ENCODE peak calls at places on chromosome 4, in ten cellular contexts. H is GM06990; X is naive thymus-derived CD4-positive, alpha-beta T cell; T is AG08396; O is neuronal stem cell; C is colonic mucosa; Q is nucleus accumbens; A is left colon; M is NCI-H2171; P is left ventricle myocardium superior. Y is an unnamed sample.

GRCh38 chr4:175705407-175705806 is 106.7 kb downstream of the GPM6A start:
- DNase-seq in T (no peak), O (peak; percentile 50), M (no peak), C (no peak), H (no peak), P (peak; percentile 35), Q (peak; percentile 67), X (no peak), A (peak; percentile 7), Y (no peak)

GRCh38 chr4:77385124-77385969 is 220.3 kb upstream of the CXCL13 start:
- DNase-seq in X (peak; percentile 31), Q (no peak), M (peak; percentile 2), A (peak; percentile 66), O (peak; percentile 63), T (peak; percentile 62), C (peak; percentile 64), H (peak; percentile 13), P (peak; percentile 39), Y (peak; percentile 59)

GRCh38 chr4:3682236-3683076 is 83.7 kb upstream of the ADRA2C start:
- DNase-seq in Q (no peak), X (no peak), H (no peak), M (no peak), T (no peak), A (no peak), P (no peak), O (no peak), C (no peak), Y (no peak)

GRCh38 chr4:68463796-68464195 is 16.5 kb downstream of the TMPRSS11E start:
- DNase-seq in X (no peak), T (no peak), O (no peak), C (no peak), A (no peak), P (no peak), H (no peak), Q (no peak), M (no peak), Y (peak; percentile 4)

GRCh38 chr4:186634591-186635128 is 79.3 kb upstream of the MTNR1A start:
- DNase-seq in T (no peak), X (no peak), H (no peak), C (no peak), P (no peak), A (no peak), Q (no peak), M (no peak), O (no peak), Y (no peak)

GRCh38 chr4:4995866-4996265 is 23.4 kb downstream of the CYTL1 start:
- DNase-seq in P (no peak), A (no peak), M (no peak), T (no peak), H (no peak), Q (no peak), C (no peak), X (no peak), O (no peak), Y (no peak)

GRCh38 chr4:180717451-180717850 is 1525.8 kb upstream of the TENM3 start:
- DNase-seq in H (no peak), O (no peak), C (no peak), P (no peak), M (no peak), T (no peak), X (no peak), A (no peak), Q (no peak), Y (no peak)

GRCh38 chr4:182795446-182796238 is 121.5 kb downstream of the DCTD start:
- DNase-seq in A (no peak), P (no peak), M (no peak), X (no peak), T (no peak), O (no peak), H (no peak), Q (no peak), C (no peak), Y (no peak)

GRCh38 chr4:88958080-88958479 is 98.9 kb downstream of the FAM13A start:
- DNase-seq in C (no peak), X (no peak), A (no peak), T (no peak), M (no peak), O (no peak), P (no peak), H (no peak), Q (no peak), Y (no peak)

GRCh38 chr4:168674869-168675268 is 178.0 kb downstream of the PALLD start:
- DNase-seq in H (no peak), O (no peak), Q (no peak), M (no peak), X (no peak), P (no peak), C (no peak), A (no peak), T (no peak), Y (no peak)

GRCh38 chr4:78650106-78651021 is 98.8 kb downstream of the ANXA3 start:
- DNase-seq in C (no peak), M (no peak), H (no peak), T (peak; percentile 31), Q (no peak), P (no peak), A (no peak), X (no peak), O (no peak), Y (peak; percentile 81)

GRCh38 chr4:187908079-187908501 is 87.5 kb upstream of the ZFP42 start:
- DNase-seq in Q (no peak), T (peak; percentile 14), O (no peak), M (no peak), P (no peak), A (no peak), C (no peak), X (no peak), H (no peak), Y (peak; percentile 56)

GRCh38 chr4:54067163-54067562 is 2.8 kb upstream of the CHIC2 start:
- DNase-seq in C (peak; percentile 86), O (no peak), T (peak; percentile 28), H (no peak), X (no peak), A (peak; percentile 60), P (peak; percentile 28), M (no peak), Q (no peak), Y (peak; percentile 69)

GRCh38 chr4:6541789-6542188 is 33.2 kb upstream of the MAN2B2 start:
- DNase-seq in O (no peak), H (no peak), M (no peak), A (no peak), P (no peak), X (no peak), C (no peak), Q (no peak), T (no peak), Y (no peak)

GRCh38 chr4:127631420-127631819 is 1.3 kb upstream of the INTU start:
- DNase-seq in M (no peak), A (no peak), H (no peak), T (no peak), O (no peak), P (no peak), Q (no peak), C (no peak), X (no peak), Y (no peak)

GRCh38 chr4:2448589-2448988 is 20.3 kb upstream of the RNF4 start:
- DNase-seq in X (no peak), Q (no peak), P (no peak), H (no peak), M (no peak), C (no peak), T (no peak), A (no peak), O (no peak), Y (no peak)

GRCh38 chr4:159764343-159764952 is 661.6 kb downstream of the RAPGEF2 start:
- DNase-seq in C (peak; percentile 19), M (no peak), P (no peak), A (no peak), O (peak; percentile 69), Q (no peak), H (peak; percentile 3), X (no peak), T (peak; percentile 5), Y (peak; percentile 11)

GRCh38 chr4:67236793-67237192 is 308.5 kb downstream of the CENPC start:
- DNase-seq in X (no peak), C (no peak), M (no peak), P (no peak), O (no peak), T (no peak), Q (no peak), A (no peak), H (no peak), Y (no peak)

GRCh38 chr4:81130569-81130968 is 84.5 kb downstream of the PRKG2 start:
- DNase-seq in A (no peak), M (no peak), T (no peak), Q (no peak), X (no peak), P (no peak), H (no peak), C (no peak), O (no peak), Y (no peak)

GRCh38 chr4:106201373-106201772 is 114.6 kb downstream of the TBCK start:
- DNase-seq in Q (no peak), A (no peak), T (no peak), P (no peak), C (no peak), O (no peak), H (no peak), X (no peak), M (peak; percentile 1), Y (peak; percentile 21)

GRCh38 chr4:41935652-41936021 is 408 bp downstream of the TMEM33 start:
- DNase-seq in C (no peak), P (no peak), O (no peak), M (no peak), T (peak; percentile 16), H (no peak), Q (no peak), A (no peak), X (no peak), Y (no peak)

GRCh38 chr4:92599044-92599443 is 295.3 kb downstream of the GRID2 start:
- DNase-seq in T (no peak), M (no peak), O (no peak), Q (no peak), A (no peak), P (no peak), X (no peak), C (no peak), H (no peak), Y (no peak)

GRCh38 chr4:47642985-47643745 is 158.1 kb downstream of the ATP10D start:
- DNase-seq in Q (no peak), T (peak; percentile 10), O (no peak), M (peak; percentile 2), P (no peak), C (no peak), A (no peak), X (no peak), H (no peak), Y (peak; percentile 2)

GRCh38 chr4:170008376-170008775 is 17.8 kb downstream of the MFAP3L start:
- DNase-seq in Q (no peak), O (no peak), M (no peak), A (peak; percentile 9), P (no peak), C (no peak), T (no peak), H (no peak), X (no peak), Y (peak; percentile 11)

GRCh38 chr4:152102184-152103000 is 341.6 kb upstream of the GATB start:
- DNase-seq in P (no peak), X (no peak), A (no peak), C (no peak), Q (no peak), T (peak; percentile 29), O (no peak), M (no peak), H (no peak), Y (peak; percentile 55)

GRCh38 chr4:119300072-119300387 is 21.9 kb downstream of the FABP2 start:
- DNase-seq in M (no peak), H (no peak), A (peak; percentile 64), P (peak; percentile 45), C (peak; percentile 69), T (peak; percentile 43), Q (no peak), X (no peak), O (no peak), Y (peak; percentile 66)

GRCh38 chr4:125115476-125115875 is 199.3 kb upstream of the FAT4 start:
- DNase-seq in A (no peak), Q (no peak), H (no peak), T (peak; percentile 7), M (no peak), O (no peak), X (no peak), C (no peak), P (no peak), Y (peak; percentile 2)

GRCh38 chr4:24853142-24853541 is 57.8 kb downstream of the SOD3 start:
- DNase-seq in A (no peak), H (no peak), C (no peak), M (no peak), Q (no peak), T (no peak), P (no peak), O (no peak), X (no peak), Y (no peak)

Y was measured in HFFc6.